ENCODE peak calls at places on chromosomes 4 and X, in ten cellular contexts. One of them, this sample, is unnamed. For H3K36me3 and H3K4me1, the result is how much of the 10 kb centered on the place peaks cover.

GRCh38 chr4:133483600-133484246 is 334.6 kb downstream of the PCDH10 start:
- DNase-seq in neural progenitor cell: peak
- DNase-seq in mammary epithelial cell: peak
- DNase-seq in upper lobe of right lung: no peak
- DNase-seq in MM.1S: no peak
- DNase-seq in psoas muscle: no peak
- DNase-seq in esophagus squamous epithelium: no peak
- DNase-seq in heart right ventricle: no peak
- DNase-seq in lower lobe of right lung: no peak
- DNase-seq in left lung: no peak
- DNase-seq in this sample: no peak

GRCh38 chrX:39946822-39947221 is 150.9 kb downstream of the BCOR start:
- DNase-seq in neural progenitor cell: no peak
- DNase-seq in mammary epithelial cell: peak
- DNase-seq in upper lobe of right lung: peak
- DNase-seq in MM.1S: no peak
- DNase-seq in psoas muscle: no peak
- DNase-seq in esophagus squamous epithelium: no peak
- DNase-seq in heart right ventricle: no peak
- DNase-seq in lower lobe of right lung: no peak
- DNase-seq in left lung: no peak
- DNase-seq in this sample: no peak

GRCh38 chrX:1170243-1170642 is 42.2 kb downstream of the CRLF2 start:
- DNase-seq in neural progenitor cell: peak
- DNase-seq in mammary epithelial cell: no peak
- DNase-seq in upper lobe of right lung: no peak
- DNase-seq in MM.1S: no peak
- DNase-seq in psoas muscle: no peak
- DNase-seq in esophagus squamous epithelium: no peak
- DNase-seq in heart right ventricle: no peak
- DNase-seq in lower lobe of right lung: no peak
- DNase-seq in left lung: no peak
- DNase-seq in this sample: no peak

GRCh38 chr4:22502895-22503814 is 12.7 kb downstream of the ADGRA3 start:
- DNase-seq in neural progenitor cell: no peak
- DNase-seq in mammary epithelial cell: peak
- DNase-seq in upper lobe of right lung: no peak
- DNase-seq in MM.1S: no peak
- DNase-seq in psoas muscle: no peak
- DNase-seq in esophagus squamous epithelium: no peak
- DNase-seq in heart right ventricle: no peak
- DNase-seq in lower lobe of right lung: no peak
- DNase-seq in left lung: no peak
- DNase-seq in this sample: no peak

GRCh38 chr4:69470561-69470960 is 25.1 kb downstream of the UGT2B4 start:
- DNase-seq in neural progenitor cell: no peak
- DNase-seq in mammary epithelial cell: no peak
- DNase-seq in upper lobe of right lung: no peak
- DNase-seq in MM.1S: no peak
- DNase-seq in psoas muscle: no peak
- DNase-seq in esophagus squamous epithelium: no peak
- DNase-seq in heart right ventricle: no peak
- DNase-seq in lower lobe of right lung: no peak
- DNase-seq in left lung: no peak
- DNase-seq in this sample: no peak

GRCh38 chrX:40098264-40099045 is 697 bp upstream of the BCOR start:
- DNase-seq in neural progenitor cell: peak
- DNase-seq in mammary epithelial cell: peak
- DNase-seq in upper lobe of right lung: peak
- DNase-seq in MM.1S: peak
- DNase-seq in psoas muscle: peak
- DNase-seq in esophagus squamous epithelium: no peak
- DNase-seq in heart right ventricle: no peak
- DNase-seq in lower lobe of right lung: peak
- DNase-seq in left lung: peak
- DNase-seq in this sample: no peak

GRCh38 chr4:67700119-67700873 is 659 bp downstream of the UBA6 start:
- DNase-seq in neural progenitor cell: no peak
- DNase-seq in mammary epithelial cell: no peak
- DNase-seq in upper lobe of right lung: no peak
- DNase-seq in MM.1S: peak
- DNase-seq in psoas muscle: no peak
- DNase-seq in esophagus squamous epithelium: no peak
- DNase-seq in heart right ventricle: no peak
- DNase-seq in lower lobe of right lung: no peak
- DNase-seq in left lung: no peak
- DNase-seq in this sample: no peak

GRCh38 chr4:139950568-139950967 is 203.4 kb downstream of the MAML3 start:
- DNase-seq in neural progenitor cell: no peak
- DNase-seq in mammary epithelial cell: peak
- DNase-seq in upper lobe of right lung: no peak
- DNase-seq in MM.1S: peak
- DNase-seq in psoas muscle: no peak
- DNase-seq in esophagus squamous epithelium: no peak
- DNase-seq in heart right ventricle: no peak
- DNase-seq in lower lobe of right lung: peak
- DNase-seq in left lung: peak
- DNase-seq in this sample: no peak

GRCh38 chr4:90126805-90127204 is 389 bp upstream of the CCSER1 start:
- DNase-seq in neural progenitor cell: no peak
- DNase-seq in mammary epithelial cell: no peak
- DNase-seq in upper lobe of right lung: no peak
- DNase-seq in MM.1S: no peak
- DNase-seq in psoas muscle: no peak
- DNase-seq in esophagus squamous epithelium: no peak
- DNase-seq in heart right ventricle: no peak
- DNase-seq in lower lobe of right lung: no peak
- DNase-seq in left lung: no peak
- DNase-seq in this sample: no peak

GRCh38 chrX:125096870-125097269 is 222.8 kb upstream of the TEX13C start:
- DNase-seq in neural progenitor cell: no peak
- DNase-seq in mammary epithelial cell: no peak
- DNase-seq in upper lobe of right lung: no peak
- DNase-seq in MM.1S: no peak
- DNase-seq in psoas muscle: no peak
- DNase-seq in esophagus squamous epithelium: no peak
- DNase-seq in heart right ventricle: no peak
- DNase-seq in lower lobe of right lung: no peak
- DNase-seq in left lung: no peak
- DNase-seq in this sample: no peak

DNA sequence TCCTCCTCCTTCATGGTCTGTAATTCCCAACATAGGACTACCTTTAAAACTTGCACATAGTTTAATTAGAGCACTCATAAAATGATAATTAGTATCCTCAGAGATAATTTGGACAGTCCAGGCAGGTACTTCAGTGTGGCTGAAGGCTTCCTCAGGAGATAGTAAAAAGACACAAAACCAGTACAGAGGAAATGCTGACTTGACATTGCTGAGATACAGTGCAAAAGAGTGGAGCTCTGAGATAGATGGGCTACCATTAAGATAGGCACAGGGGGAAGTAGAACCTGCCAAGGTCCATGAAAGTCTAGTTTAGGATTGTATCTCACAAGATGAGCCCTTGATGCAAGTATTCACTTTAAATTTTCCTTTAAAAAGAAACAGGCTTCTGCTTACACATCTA is 91.0 kb downstream of the USP9X start:
- DNase-seq in neural progenitor cell: no peak
- DNase-seq in mammary epithelial cell: no peak
- DNase-seq in upper lobe of right lung: no peak
- DNase-seq in MM.1S: no peak
- DNase-seq in psoas muscle: no peak
- DNase-seq in esophagus squamous epithelium: no peak
- DNase-seq in heart right ventricle: no peak
- DNase-seq in lower lobe of right lung: no peak
- DNase-seq in left lung: no peak
- DNase-seq in this sample: no peak
- H3K36me3 ChIP-seq in neural progenitor cell: under half
- H3K36me3 ChIP-seq in mammary epithelial cell: under half
- H3K36me3 ChIP-seq in upper lobe of right lung: under half
- H3K36me3 ChIP-seq in MM.1S: under half
- H3K36me3 ChIP-seq in psoas muscle: under half
- H3K36me3 ChIP-seq in esophagus squamous epithelium: half or more
- H3K36me3 ChIP-seq in heart right ventricle: under half
- H3K36me3 ChIP-seq in lower lobe of right lung: under half
- H3K36me3 ChIP-seq in left lung: under half
- H3K36me3 ChIP-seq in this sample: under half

GRCh38 chrX:30308263-30309138 is 689 bp downstream of the NR0B1 start:
- DNase-seq in neural progenitor cell: peak
- DNase-seq in mammary epithelial cell: no peak
- DNase-seq in upper lobe of right lung: no peak
- DNase-seq in MM.1S: no peak
- DNase-seq in psoas muscle: peak
- DNase-seq in esophagus squamous epithelium: no peak
- DNase-seq in heart right ventricle: no peak
- DNase-seq in lower lobe of right lung: peak
- DNase-seq in left lung: no peak
- DNase-seq in this sample: no peak
- TF ChIP-seq CTCF in neural progenitor cell: peak
- TF ChIP-seq CTCF in mammary epithelial cell: no peak
- TF ChIP-seq CTCF in upper lobe of right lung: no peak
- TF ChIP-seq CTCF in MM.1S: no peak
- TF ChIP-seq CTCF in psoas muscle: no peak
- TF ChIP-seq CTCF in esophagus squamous epithelium: no peak
- TF ChIP-seq CTCF in heart right ventricle: no peak
- TF ChIP-seq CTCF in lower lobe of right lung: no peak
- TF ChIP-seq CTCF in left lung: no peak
- TF ChIP-seq CTCF in this sample: no peak

GRCh38 chr4:6957994-6958393 is 48.4 kb downstream of the TBC1D14 start:
- DNase-seq in neural progenitor cell: no peak
- DNase-seq in mammary epithelial cell: no peak
- DNase-seq in upper lobe of right lung: peak
- DNase-seq in MM.1S: no peak
- DNase-seq in psoas muscle: no peak
- DNase-seq in esophagus squamous epithelium: no peak
- DNase-seq in heart right ventricle: no peak
- DNase-seq in lower lobe of right lung: no peak
- DNase-seq in left lung: no peak
- DNase-seq in this sample: no peak

GRCh38 chr4:6955261-6955911 is 45.8 kb downstream of the TBC1D14 start:
- DNase-seq in neural progenitor cell: no peak
- DNase-seq in mammary epithelial cell: peak
- DNase-seq in upper lobe of right lung: peak
- DNase-seq in MM.1S: no peak
- DNase-seq in psoas muscle: peak
- DNase-seq in esophagus squamous epithelium: no peak
- DNase-seq in heart right ventricle: no peak
- DNase-seq in lower lobe of right lung: peak
- DNase-seq in left lung: peak
- DNase-seq in this sample: no peak

GRCh38 chr4:6957148-6957520 is 47.5 kb downstream of the TBC1D14 start:
- DNase-seq in neural progenitor cell: no peak
- DNase-seq in mammary epithelial cell: no peak
- DNase-seq in upper lobe of right lung: no peak
- DNase-seq in MM.1S: no peak
- DNase-seq in psoas muscle: no peak
- DNase-seq in esophagus squamous epithelium: no peak
- DNase-seq in heart right ventricle: no peak
- DNase-seq in lower lobe of right lung: no peak
- DNase-seq in left lung: no peak
- DNase-seq in this sample: no peak

GRCh38 chr4:6956087-6956433 is 46.4 kb downstream of the TBC1D14 start:
- DNase-seq in neural progenitor cell: no peak
- DNase-seq in mammary epithelial cell: no peak
- DNase-seq in upper lobe of right lung: peak
- DNase-seq in MM.1S: no peak
- DNase-seq in psoas muscle: no peak
- DNase-seq in esophagus squamous epithelium: no peak
- DNase-seq in heart right ventricle: no peak
- DNase-seq in lower lobe of right lung: no peak
- DNase-seq in left lung: no peak
- DNase-seq in this sample: no peak

DNA sequence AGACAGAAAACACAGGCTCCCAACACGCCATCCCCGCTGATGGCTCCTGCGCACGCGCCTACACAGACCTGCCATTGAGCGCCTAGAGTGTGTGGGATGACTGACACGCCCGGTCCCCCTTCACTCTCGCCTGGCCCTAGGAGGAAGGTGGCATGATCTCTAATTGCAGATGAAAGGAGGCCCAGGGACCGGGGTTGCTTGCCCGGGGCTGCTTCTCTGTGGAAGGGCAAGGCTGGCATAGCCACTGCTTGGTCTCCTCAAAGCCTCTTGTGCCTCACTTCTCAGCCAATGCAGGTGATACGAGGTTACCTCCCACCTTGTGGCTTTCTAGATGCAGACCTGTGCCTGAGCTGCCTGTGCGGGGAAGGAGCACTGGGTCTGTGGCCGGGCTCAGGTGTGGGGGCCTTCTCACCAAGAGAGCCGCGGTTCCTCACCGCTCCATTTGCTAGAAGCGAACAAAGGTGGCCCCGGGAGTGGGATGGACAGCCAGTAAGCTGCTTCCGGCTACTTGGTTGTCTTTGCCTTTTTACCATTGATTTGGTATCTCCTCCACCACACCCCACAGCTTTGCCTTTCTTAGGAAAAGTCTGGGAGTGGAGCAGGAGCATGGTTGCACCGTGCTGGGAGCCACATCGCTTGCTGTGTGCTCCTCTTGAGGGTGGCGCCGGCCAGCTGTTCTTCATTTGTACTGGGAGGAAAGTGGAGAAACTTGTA is 47.0 kb downstream of the TBC1D14 start:
- DNase-seq in neural progenitor cell: no peak
- DNase-seq in mammary epithelial cell: no peak
- DNase-seq in upper lobe of right lung: peak
- DNase-seq in MM.1S: no peak
- DNase-seq in psoas muscle: peak
- DNase-seq in esophagus squamous epithelium: no peak
- DNase-seq in heart right ventricle: no peak
- DNase-seq in lower lobe of right lung: no peak
- DNase-seq in left lung: no peak
- DNase-seq in this sample: no peak
- H3K4me1 ChIP-seq in neural progenitor cell: under half
- H3K4me1 ChIP-seq in mammary epithelial cell: under half
- H3K4me1 ChIP-seq in upper lobe of right lung: under half
- H3K4me1 ChIP-seq in MM.1S: under half
- H3K4me1 ChIP-seq in psoas muscle: under half
- H3K4me1 ChIP-seq in esophagus squamous epithelium: half or more
- H3K4me1 ChIP-seq in heart right ventricle: under half
- H3K4me1 ChIP-seq in lower lobe of right lung: under half
- H3K4me1 ChIP-seq in left lung: under half
- H3K4me1 ChIP-seq in this sample: under half

DNA sequence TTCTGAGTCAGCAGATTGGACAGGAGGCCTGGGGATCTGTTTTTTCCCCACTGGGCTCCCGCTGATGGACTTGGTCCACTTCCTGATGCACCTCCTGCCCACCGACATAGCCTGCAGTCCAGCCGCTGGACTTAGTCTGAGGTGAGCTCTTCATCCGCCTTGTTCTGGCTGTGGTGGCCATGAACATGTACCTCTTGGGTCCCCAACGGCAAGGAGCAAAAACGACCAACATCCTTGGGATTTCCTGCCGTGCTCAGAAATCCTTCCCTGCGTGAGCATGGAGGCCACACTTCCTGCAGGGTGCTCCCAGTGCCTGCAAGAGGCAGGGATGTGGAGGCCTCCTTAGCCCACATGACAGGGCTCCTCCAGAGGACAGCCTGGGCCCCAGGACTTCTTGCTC is 76.8 kb downstream of the CRMP1 start:
- DNase-seq in neural progenitor cell: no peak
- DNase-seq in mammary epithelial cell: no peak
- DNase-seq in upper lobe of right lung: peak
- DNase-seq in MM.1S: no peak
- DNase-seq in psoas muscle: no peak
- DNase-seq in esophagus squamous epithelium: no peak
- DNase-seq in heart right ventricle: no peak
- DNase-seq in lower lobe of right lung: no peak
- DNase-seq in left lung: no peak
- DNase-seq in this sample: no peak
- H3K36me3 ChIP-seq in neural progenitor cell: under half
- H3K36me3 ChIP-seq in mammary epithelial cell: under half
- H3K36me3 ChIP-seq in upper lobe of right lung: under half
- H3K36me3 ChIP-seq in MM.1S: under half
- H3K36me3 ChIP-seq in psoas muscle: under half
- H3K36me3 ChIP-seq in esophagus squamous epithelium: half or more
- H3K36me3 ChIP-seq in heart right ventricle: under half
- H3K36me3 ChIP-seq in lower lobe of right lung: under half
- H3K36me3 ChIP-seq in left lung: under half
- H3K36me3 ChIP-seq in this sample: under half